ENCODE peak calls at places on chromosomes 3 and 15, in five cellular contexts. J, Z, P, X and U are unnamed samples.
A peak's percentile ranks its signal among the peaks of the same experiment; 100 is the strongest.

GRCh38 chr3:34361921-34362320 is 563.5 kb downstream of the PDCD6IP start:
- DNase-seq in J (no peak), X (no peak), Z (peak; percentile 23), P (no peak), U (no peak)

GRCh38 chr3:180913582-180914404 is 1.3 kb downstream of the FXR1 start:
- DNase-seq in J (no peak), Z (no peak), P (no peak), X (no peak), U (no peak)

GRCh38 chr3:141537866-141538265 is 51.0 kb downstream of the RASA2 start:
- DNase-seq in P (no peak), J (no peak), Z (no peak), X (no peak), U (no peak)

GRCh38 chr15:65368300-65368617 is 9.5 kb downstream of the IGDCC3 start:
- DNase-seq in P (no peak), X (no peak), Z (no peak), J (no peak), U (peak; percentile 63)

GRCh38 chr15:31340047-31340446 is 13.4 kb downstream of the KLF13 start:
- DNase-seq in J (no peak), P (no peak), Z (no peak), X (no peak), U (no peak)

GRCh38 chr3:170418422-170419300 is at the start of gene CLDN11:
- DNase-seq in P (peak; percentile 40), X (no peak), Z (no peak), J (no peak), U (peak; percentile 83)

GRCh38 chr3:49500408-49501257 is 30.6 kb downstream of the DAG1 start:
- DNase-seq in X (no peak), Z (peak; percentile 83), J (no peak), P (peak; percentile 40), U (no peak)

GRCh38 chr3:159764211-159765024 is 224.2 kb upstream of the IL12A start:
- DNase-seq in P (peak; percentile 61), J (no peak), Z (no peak), X (no peak), U (no peak)

GRCh38 chr15:31402511-31403056 is 75.9 kb downstream of the KLF13 start:
- DNase-seq in Z (no peak), J (no peak), P (peak; percentile 79), X (no peak), U (no peak)

GRCh38 chr3:55269096-55269495 is 218.0 kb downstream of the WNT5A start:
- DNase-seq in J (no peak), Z (no peak), X (no peak), P (no peak), U (no peak)

GRCh38 chr3:15339786-15340215 is 7.4 kb upstream of the SH3BP5 start:
- DNase-seq in X (no peak), P (no peak), Z (no peak), J (no peak), U (no peak)

GRCh38 chr15:74251187-74251811 is 15.2 kb downstream of the CCDC33 start:
- DNase-seq in P (peak; percentile 87), X (no peak), J (no peak), Z (no peak), U (no peak)

GRCh38 chr15:40985541-40986330 is 32.5 kb downstream of the CHAC1 start:
- DNase-seq in Z (no peak), J (no peak), P (no peak), X (no peak), U (no peak)

GRCh38 chr15:34271493-34271892 is 46.7 kb downstream of the EMC4 start:
- DNase-seq in Z (no peak), P (no peak), X (no peak), J (no peak), U (no peak)

GRCh38 chr15:66882251-66883020 is 180.4 kb downstream of the SMAD6 start:
- DNase-seq in P (no peak), Z (no peak), X (no peak), J (no peak), U (peak; percentile 43)

GRCh38 chr3:129349791-129350190 is 71.1 kb downstream of the HMCES start:
- DNase-seq in Z (no peak), X (no peak), P (no peak), J (no peak), U (no peak)

GRCh38 chr3:184040010-184040409 is 8.5 kb downstream of the HTR3D start:
- DNase-seq in X (no peak), P (no peak), Z (no peak), J (no peak), U (peak; percentile 51)

GRCh38 chr3:19931767-19932188 is 2.2 kb downstream of the EFHB start:
- DNase-seq in P (no peak), J (no peak), Z (no peak), X (no peak), U (no peak)

GRCh38 chr3:33044676-33045075 is 52.3 kb downstream of the GLB1 start:
- DNase-seq in Z (no peak), X (no peak), P (no peak), J (no peak), U (no peak)

GRCh38 chr3:126476976-126477330 is 1.3 kb upstream of the ZXDC start:
- DNase-seq in J (no peak), X (no peak), Z (no peak), P (no peak), U (no peak)

GRCh38 chr15:25176991-25177954 is 222.5 kb downstream of the SNRPN start:
- DNase-seq in J (no peak), Z (peak; percentile 7), X (no peak), P (peak; percentile 9), U (no peak)

GRCh38 chr15:44298878-44299277 is 10.4 kb downstream of the GOLM2 start:
- DNase-seq in X (no peak), P (no peak), Z (no peak), J (no peak), U (peak; percentile 52)

GRCh38 chr3:38130219-38130618 is 6.7 kb downstream of the ACAA1 start:
- DNase-seq in X (no peak), P (no peak), J (no peak), Z (no peak), U (no peak)

GRCh38 chr15:41377978-41378377 is 24.3 kb downstream of the NDUFAF1 start:
- DNase-seq in Z (no peak), J (no peak), P (no peak), X (no peak), U (no peak)

GRCh38 chr15:76935620-76936019 is 4.1 kb downstream of the RCN2 start:
- DNase-seq in J (no peak), X (no peak), Z (no peak), P (no peak), U (no peak)

GRCh38 chr3:158970006-158970405 is 168.2 kb downstream of the MFSD1 start:
- DNase-seq in Z (no peak), X (no peak), J (no peak), P (no peak), U (no peak)

GRCh38 chr3:15769256-15769915 is 28.4 kb downstream of the ANKRD28 start:
- DNase-seq in Z (no peak), P (no peak), X (no peak), J (no peak), U (no peak)

GRCh38 chr3:72821170-72821781 is 27.0 kb downstream of the SHQ1 start:
- DNase-seq in X (no peak), P (no peak), Z (peak; percentile 20), J (no peak), U (no peak)

GRCh38 chr3:17639257-17639656 is 103.2 kb downstream of the TBC1D5 start:
- DNase-seq in J (no peak), P (no peak), X (no peak), Z (no peak), U (no peak)

GRCh38 chr15:40282144-40282869 is 557 bp downstream of the ANKRD63 start:
- DNase-seq in P (peak; percentile 44), X (peak; percentile 59), Z (no peak), J (no peak), U (no peak)

GRCh38 chr3:108489776-108490175 is 20.6 kb downstream of the MYH15 start:
- DNase-seq in J (no peak), Z (peak; percentile 27), P (no peak), X (peak; percentile 61), U (no peak)

GRCh38 chr3:52721002-52721741 is 15.3 kb downstream of the SPCS1 start:
- DNase-seq in Z (no peak), P (no peak), X (no peak), J (no peak), U (no peak)

GRCh38 chr3:194874783-194875182 is 189.1 kb downstream of the FAM43A start:
- DNase-seq in X (no peak), Z (no peak), J (no peak), P (no peak), U (no peak)

GRCh38 chr3:79765854-79766253 is 1.9 kb downstream of the ROBO1 start:
- DNase-seq in J (no peak), Z (no peak), X (no peak), P (no peak), U (no peak)

GRCh38 chr15:50107157-50107556 is 11.9 kb downstream of the ATP8B4 start:
- DNase-seq in Z (no peak), J (no peak), X (no peak), P (no peak), U (no peak)

GRCh38 chr3:186746008-186746407 is 28.8 kb downstream of the KNG1 start:
- DNase-seq in X (no peak), J (no peak), Z (peak; percentile 27), P (peak; percentile 20), U (no peak)

GRCh38 chr3:105843895-105844500 is 24.8 kb downstream of the CBLB start:
- DNase-seq in X (no peak), J (no peak), P (no peak), Z (no peak), U (no peak)

GRCh38 chr15:30038667-30039523 is 43.9 kb upstream of the GOLGA8J start:
- DNase-seq in X (no peak), J (no peak), P (no peak), Z (no peak), U (no peak)

GRCh38 chr3:150749218-150749617 is 13.8 kb downstream of the SIAH2 start:
- DNase-seq in X (no peak), Z (no peak), J (no peak), P (no peak), U (no peak)